ENCODE peak calls at places on chromosomes 2 and 18, in seven cellular contexts. Q is IMR-90; N is upper lobe of right lung; R is foreskin fibroblast; M is BJ; O is fibroblast of the aortic adventitia; I is CD8-positive, alpha-beta T cell. Y is an unnamed sample.

GRCh38 chr2:121136323-121136722 is 148.7 kb downstream of the TFCP2L1 start:
- DNase-seq in Q (no peak), N (no peak), R (no peak), M (no peak), O (no peak), I (no peak), Y (no peak)

GRCh38 chr2:64854773-64855237 is 134.4 kb upstream of the SLC1A4 start:
- DNase-seq in Q (peak; percentile 64), N (no peak), R (peak; percentile 77), M (no peak), O (peak; percentile 73), I (no peak), Y (no peak)

GRCh38 chr2:224837558-224837957 is 121.4 kb upstream of the CCDC195 start:
- DNase-seq in Q (peak; percentile 95), N (no peak), R (peak; percentile 94), M (peak; percentile 44), O (peak; percentile 78), I (no peak), Y (no peak)

GRCh38 chr2:186576614-186577013 is 13.2 kb upstream of the ITGAV start:
- DNase-seq in Q (peak; percentile 65), N (no peak), R (peak; percentile 39), M (no peak), O (peak; percentile 65), I (no peak), Y (no peak)

GRCh38 chr2:217099561-217099960 is 239.7 kb upstream of the TNP1 start:
- DNase-seq in Q (no peak), N (no peak), R (peak; percentile 41), M (no peak), O (peak; percentile 93), I (no peak), Y (no peak)

GRCh38 chr18:44545359-44545985 is 135.2 kb upstream of the SETBP1 start:
- DNase-seq in Q (no peak), N (no peak), R (no peak), M (no peak), O (no peak), I (no peak), Y (no peak)

GRCh38 chr18:79531386-79531785 is 135.7 kb downstream of the NFATC1 start:
- DNase-seq in Q (no peak), N (no peak), R (no peak), M (no peak), O (no peak), I (no peak), Y (no peak)

GRCh38 chr18:48963555-48964480 is 13.1 kb upstream of the SMAD7 start:
- DNase-seq in Q (no peak), N (no peak), R (no peak), M (no peak), O (no peak), I (no peak), Y (no peak)

GRCh38 chr2:106798826-106799552 is 87.0 kb downstream of the ST6GAL2 start:
- DNase-seq in Q (no peak), N (no peak), R (no peak), M (no peak), O (no peak), I (no peak), Y (no peak)

GRCh38 chr2:133780099-133780996 is 212.1 kb upstream of the NCKAP5 start:
- DNase-seq in Q (peak; percentile 86), N (no peak), R (peak; percentile 88), M (no peak), O (peak; percentile 93), I (no peak), Y (peak; percentile 51)

GRCh38 chr2:37357053-37357452 is 12.6 kb downstream of the QPCT start:
- DNase-seq in Q (peak; percentile 16), N (no peak), R (peak; percentile 72), M (peak; percentile 37), O (no peak), I (no peak), Y (no peak)

GRCh38 chr18:45887585-45887984 is 62.1 kb downstream of the SIGLEC15 start:
- DNase-seq in Q (no peak), N (no peak), R (no peak), M (no peak), O (no peak), I (no peak), Y (no peak)

GRCh38 chr2:188515918-188516317 is 224.2 kb downstream of the GULP1 start:
- DNase-seq in Q (no peak), N (no peak), R (no peak), M (no peak), O (no peak), I (no peak), Y (no peak)

GRCh38 chr2:1884933-1885580 is 140.7 kb upstream of the PXDN start:
- DNase-seq in Q (peak; percentile 19), N (no peak), R (no peak), M (no peak), O (peak; percentile 69), I (no peak), Y (no peak)

GRCh38 chr2:232139786-232140562 is 178.5 kb downstream of the DIS3L2 start:
- DNase-seq in Q (peak; percentile 77), N (no peak), R (peak; percentile 52), M (no peak), O (peak; percentile 33), I (no peak), Y (no peak)

GRCh38 chr2:73260338-73260984 is 23.8 kb downstream of the FBXO41 start:
- DNase-seq in Q (peak; percentile 43), N (peak; percentile 79), R (peak; percentile 77), M (no peak), O (peak; percentile 63), I (no peak), Y (no peak)

GRCh38 chr18:75210274-75211001 is at the start of gene TSHZ1:
- DNase-seq in Q (peak; percentile 88), N (no peak), R (peak; percentile 94), M (peak; percentile 76), O (peak; percentile 85), I (peak; percentile 43), Y (peak; percentile 87)

GRCh38 chr2:91442246-91442905 is 2750.9 kb downstream of the RPIA start:
- DNase-seq in Q (no peak), N (peak; percentile 70), R (peak; percentile 11), M (no peak), O (no peak), I (no peak), Y (no peak)

GRCh38 chr18:3454365-3455089 is 4.6 kb downstream of the TGIF1 start:
- DNase-seq in Q (peak; percentile 72), N (no peak), R (peak; percentile 67), M (no peak), O (peak; percentile 85), I (peak; percentile 23), Y (no peak)

GRCh38 chr2:200752332-200752731 is 59.4 kb upstream of the BZW1 start:
- DNase-seq in Q (no peak), N (no peak), R (no peak), M (no peak), O (no peak), I (no peak), Y (no peak)

GRCh38 chr2:85243101-85244072 is 84.4 kb downstream of the TGOLN2 start:
- DNase-seq in Q (no peak), N (peak; percentile 78), R (no peak), M (no peak), O (no peak), I (no peak), Y (no peak)

GRCh38 chr18:61149786-61150185 is 183.4 kb upstream of the CDH20 start:
- DNase-seq in Q (no peak), N (no peak), R (no peak), M (no peak), O (no peak), I (no peak), Y (no peak)

GRCh38 chr2:97951155-97951670 is 44.5 kb downstream of the TMEM131 start:
- DNase-seq in Q (peak; percentile 9), N (no peak), R (peak; percentile 29), M (no peak), O (no peak), I (no peak), Y (no peak)

DNA sequence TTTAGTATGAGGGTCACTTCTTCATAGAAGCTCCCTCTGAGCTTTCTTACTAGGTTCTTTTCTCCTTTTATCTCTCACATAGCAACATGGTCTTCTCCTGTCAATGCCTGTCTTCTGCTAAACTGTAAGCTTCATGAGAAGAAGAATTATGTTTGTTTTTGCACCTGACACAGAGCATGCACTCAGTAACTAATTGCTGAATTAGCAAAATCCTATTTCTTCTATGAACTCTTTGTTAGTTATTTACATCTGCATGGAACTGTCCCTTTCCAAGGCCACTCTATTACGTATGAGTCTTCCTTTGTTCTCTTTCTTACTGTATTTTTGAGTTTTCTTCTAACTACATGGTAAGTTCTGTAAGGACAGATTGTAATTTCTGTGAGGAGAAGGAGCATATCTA is 63.4 kb downstream of the THSD7B start:
- DNase-seq in Q (no peak), N (no peak), R (no peak), M (no peak), O (no peak), I (no peak), Y (no peak)
- H3K4me3 ChIP-seq in Q (no peak overlapping the region), N (no peak overlapping the region), R (no peak overlapping the region), M (no peak overlapping the region), O (no peak overlapping the region), I (no peak overlapping the region), Y (no peak overlapping the region)

GRCh38 chr18:58481321-58482180 is 147.3 kb downstream of the ALPK2 start:
- DNase-seq in Q (no peak), N (no peak), R (no peak), M (no peak), O (no peak), I (no peak), Y (no peak)
- TF ChIP-seq CTCF in Q (no peak), N (no peak), R (no peak), M (no peak), O (no peak), I (no peak), Y (no peak)

GRCh38 chr2:207514451-207514850 is 15.3 kb upstream of the CREB1 start:
- DNase-seq in Q (no peak), N (no peak), R (no peak), M (no peak), O (no peak), I (no peak), Y (no peak)

GRCh38 chr2:207513577-207514257 is 16.0 kb upstream of the CREB1 start:
- DNase-seq in Q (peak; percentile 96), N (no peak), R (peak; percentile 94), M (peak; percentile 100), O (peak; percentile 99), I (no peak), Y (peak; percentile 87)

GRCh38 chr2:207512356-207512755 is 17.4 kb upstream of the CREB1 start:
- DNase-seq in Q (no peak), N (no peak), R (no peak), M (no peak), O (no peak), I (no peak), Y (no peak)

GRCh38 chr2:207516206-207516605 is 13.6 kb upstream of the CREB1 start:
- DNase-seq in Q (no peak), N (no peak), R (peak; percentile 44), M (peak; percentile 39), O (peak; percentile 67), I (no peak), Y (no peak)

GRCh38 chr2:207515671-207516070 is 14.1 kb upstream of the CREB1 start:
- DNase-seq in Q (no peak), N (no peak), R (no peak), M (no peak), O (no peak), I (no peak), Y (no peak)
- H3K4me3 ChIP-seq in Q (no peak overlapping the region), N (no peak overlapping the region), R (no peak overlapping the region), M (no peak overlapping the region), O (no peak overlapping the region), I (no peak overlapping the region), Y (no peak overlapping the region)

DNA sequence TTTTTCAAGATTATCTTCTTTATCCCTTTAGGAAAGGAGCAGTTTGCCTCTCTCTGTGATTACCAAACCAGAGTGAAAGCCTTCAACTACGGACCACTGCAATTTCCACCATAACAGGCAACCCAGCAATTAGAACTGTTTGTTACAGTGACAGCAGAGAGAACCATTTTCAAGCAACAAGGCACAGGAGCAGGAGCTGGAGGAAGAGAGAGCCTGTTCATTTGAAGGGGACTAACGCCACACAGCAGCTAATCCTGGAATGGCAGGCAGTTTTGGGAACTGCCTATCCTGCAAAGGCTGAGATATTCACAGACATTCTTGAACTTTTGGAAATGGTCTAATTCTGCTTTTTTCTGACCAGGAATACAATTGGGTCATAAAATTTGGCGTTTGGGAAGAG is 1541.9 kb upstream of the PIK3C3 start:
- DNase-seq in Q (peak; percentile 45), N (no peak), R (peak; percentile 77), M (no peak), O (no peak), I (no peak), Y (no peak)
- TF ChIP-seq CTCF in Q (peak; percentile 57), N (peak; percentile 11), R (peak; percentile 64), M (peak; percentile 45), O (no peak), I (no peak), Y (peak; percentile 16)

Y was measured in Panc1.